ENCODE peak calls at places on chromosomes 3 and 15, in ten cellular contexts. One of them, this sample, is unnamed.

GRCh38 chr3:13839253-13839652 is 40.6 kb downstream of the WNT7A start:
- DNase-seq in tibial artery: no peak
- DNase-seq in psoas muscle: no peak
- DNase-seq in NB4: no peak
- DNase-seq in A549: no peak
- DNase-seq in stomach: no peak
- DNase-seq in heart left ventricle: no peak
- DNase-seq in GM12865: no peak
- DNase-seq in lower leg skin: no peak
- DNase-seq in Panc1: no peak
- DNase-seq in this sample: no peak

GRCh38 chr3:75768303-75769017 is 16.9 kb downstream of the ZNF717 start:
- DNase-seq in tibial artery: no peak
- DNase-seq in psoas muscle: no peak
- DNase-seq in NB4: peak
- DNase-seq in A549: no peak
- DNase-seq in stomach: no peak
- DNase-seq in heart left ventricle: no peak
- DNase-seq in GM12865: no peak
- DNase-seq in lower leg skin: no peak
- DNase-seq in Panc1: no peak
- DNase-seq in this sample: no peak

GRCh38 chr15:65263313-65263712 is 23.4 kb downstream of the PARP16 start:
- DNase-seq in tibial artery: no peak
- DNase-seq in psoas muscle: no peak
- DNase-seq in NB4: no peak
- DNase-seq in A549: no peak
- DNase-seq in stomach: no peak
- DNase-seq in heart left ventricle: no peak
- DNase-seq in GM12865: no peak
- DNase-seq in lower leg skin: no peak
- DNase-seq in Panc1: no peak
- DNase-seq in this sample: no peak

GRCh38 chr3:196611761-196612483 is 27.6 kb upstream of the NRROS start:
- DNase-seq in tibial artery: no peak
- DNase-seq in psoas muscle: no peak
- DNase-seq in NB4: peak
- DNase-seq in A549: no peak
- DNase-seq in stomach: no peak
- DNase-seq in heart left ventricle: no peak
- DNase-seq in GM12865: no peak
- DNase-seq in lower leg skin: no peak
- DNase-seq in Panc1: no peak
- DNase-seq in this sample: no peak

GRCh38 chr15:24954783-24955548 is at the start of the genes SNRPN and SNURF:
- DNase-seq in tibial artery: peak
- DNase-seq in psoas muscle: peak
- DNase-seq in NB4: no peak
- DNase-seq in A549: peak
- DNase-seq in stomach: peak
- DNase-seq in heart left ventricle: peak
- DNase-seq in GM12865: peak
- DNase-seq in lower leg skin: peak
- DNase-seq in Panc1: peak
- DNase-seq in this sample: peak

GRCh38 chr15:40379853-40380252 is 2.7 kb upstream of the KNSTRN start:
- DNase-seq in tibial artery: peak
- DNase-seq in psoas muscle: peak
- DNase-seq in NB4: no peak
- DNase-seq in A549: peak
- DNase-seq in stomach: peak
- DNase-seq in heart left ventricle: peak
- DNase-seq in GM12865: no peak
- DNase-seq in lower leg skin: peak
- DNase-seq in Panc1: peak
- DNase-seq in this sample: peak

GRCh38 chr3:46316258-46316657 is 37.7 kb upstream of the CCR2 start:
- DNase-seq in tibial artery: no peak
- DNase-seq in psoas muscle: no peak
- DNase-seq in NB4: no peak
- DNase-seq in A549: no peak
- DNase-seq in stomach: no peak
- DNase-seq in heart left ventricle: no peak
- DNase-seq in GM12865: no peak
- DNase-seq in lower leg skin: no peak
- DNase-seq in Panc1: no peak
- DNase-seq in this sample: no peak

GRCh38 chr3:134799393-134799792 is 4.3 kb downstream of the EPHB1 start:
- DNase-seq in tibial artery: peak
- DNase-seq in psoas muscle: no peak
- DNase-seq in NB4: no peak
- DNase-seq in A549: no peak
- DNase-seq in stomach: no peak
- DNase-seq in heart left ventricle: no peak
- DNase-seq in GM12865: no peak
- DNase-seq in lower leg skin: no peak
- DNase-seq in Panc1: no peak
- DNase-seq in this sample: no peak

GRCh38 chr3:11134794-11135193 is 19.5 kb upstream of the HRH1 start:
- DNase-seq in tibial artery: no peak
- DNase-seq in psoas muscle: no peak
- DNase-seq in NB4: peak
- DNase-seq in A549: no peak
- DNase-seq in stomach: no peak
- DNase-seq in heart left ventricle: no peak
- DNase-seq in GM12865: no peak
- DNase-seq in lower leg skin: no peak
- DNase-seq in Panc1: no peak
- DNase-seq in this sample: no peak

GRCh38 chr15:77025066-77025435 is 30.1 kb downstream of the PSTPIP1 start:
- DNase-seq in tibial artery: no peak
- DNase-seq in psoas muscle: no peak
- DNase-seq in NB4: no peak
- DNase-seq in A549: no peak
- DNase-seq in stomach: no peak
- DNase-seq in heart left ventricle: peak
- DNase-seq in GM12865: no peak
- DNase-seq in lower leg skin: no peak
- DNase-seq in Panc1: no peak
- DNase-seq in this sample: no peak

DNA sequence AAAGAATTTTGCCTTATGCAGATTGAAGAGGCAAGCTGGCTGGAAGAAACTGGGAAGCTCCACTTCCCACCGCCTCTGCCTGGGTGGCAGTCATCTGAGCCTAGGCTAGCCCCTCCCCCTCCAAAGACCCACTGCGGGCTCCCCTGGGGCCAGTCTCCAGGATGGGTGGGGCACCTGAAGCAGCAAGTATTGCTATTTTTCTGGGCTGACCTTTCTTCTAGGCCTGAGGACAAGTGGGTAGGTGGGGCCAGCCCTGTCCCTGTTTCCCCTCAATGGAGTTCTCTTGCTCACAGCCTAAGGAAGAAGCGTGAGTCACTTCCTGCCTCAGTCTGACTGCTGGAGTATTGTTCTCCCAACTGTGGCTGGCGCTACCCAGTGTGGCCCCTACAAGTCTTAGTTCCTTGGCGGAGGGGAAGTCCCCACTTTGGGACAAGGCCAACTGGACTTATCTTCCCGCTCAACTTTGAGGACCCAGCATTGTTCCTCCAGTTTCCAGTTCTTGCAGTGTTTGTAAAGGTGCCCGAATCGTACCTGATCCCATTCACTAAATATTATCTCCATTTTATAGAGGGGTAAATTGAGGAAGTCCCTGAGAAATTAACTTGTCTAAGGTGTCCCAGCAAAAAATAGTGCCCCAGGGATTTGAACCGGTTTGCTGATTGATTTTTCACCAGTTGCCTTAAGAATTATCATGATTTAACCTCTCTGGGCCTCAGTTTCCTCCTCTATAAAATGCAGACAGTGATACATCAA is 1.4 kb downstream of the FURIN start:
- DNase-seq in tibial artery: peak
- DNase-seq in psoas muscle: peak
- DNase-seq in NB4: peak
- DNase-seq in A549: peak
- DNase-seq in stomach: no peak
- DNase-seq in heart left ventricle: peak
- DNase-seq in GM12865: peak
- DNase-seq in lower leg skin: peak
- DNase-seq in Panc1: no peak
- DNase-seq in this sample: peak
- H3K4me3 ChIP-seq in tibial artery: no peak
- H3K4me3 ChIP-seq in psoas muscle: peak
- H3K4me3 ChIP-seq in NB4: peak
- H3K4me3 ChIP-seq in A549: peak
- H3K4me3 ChIP-seq in stomach: no peak
- H3K4me3 ChIP-seq in heart left ventricle: peak
- H3K4me3 ChIP-seq in GM12865: no peak
- H3K4me3 ChIP-seq in lower leg skin: no peak
- H3K4me3 ChIP-seq in Panc1: no peak
- H3K4me3 ChIP-seq in this sample: no peak

DNA sequence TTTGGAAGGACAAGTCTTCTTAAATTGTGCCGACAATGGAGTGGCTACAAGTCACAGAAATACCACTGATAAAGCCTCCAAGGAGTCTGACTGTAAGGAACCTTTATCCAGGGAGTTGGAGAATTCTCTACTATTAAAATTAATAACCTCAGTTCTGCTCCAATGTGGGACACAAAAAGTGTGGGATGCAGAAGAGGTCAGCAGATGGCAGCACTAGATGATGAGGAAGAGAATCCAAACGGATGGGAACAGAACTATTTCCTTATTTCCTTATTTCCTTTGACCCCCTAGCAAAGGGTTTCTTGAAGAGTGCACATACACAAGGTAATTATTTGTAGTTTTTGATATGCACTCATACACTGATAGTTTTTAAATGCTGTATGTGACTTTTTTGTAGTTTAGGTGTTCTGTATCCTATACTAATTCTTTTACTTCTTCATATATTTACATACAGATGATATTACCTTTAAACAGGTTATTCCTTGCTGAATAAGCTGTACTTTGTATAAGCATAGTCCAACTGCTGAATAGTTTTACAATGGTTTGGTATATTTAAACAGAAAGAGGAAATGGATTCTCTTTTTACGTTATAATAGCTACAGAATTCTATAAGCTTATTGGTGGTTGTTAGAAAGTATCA is 25.6 kb upstream of the NLGN1 start:
- DNase-seq in tibial artery: peak
- DNase-seq in psoas muscle: no peak
- DNase-seq in NB4: peak
- DNase-seq in A549: peak
- DNase-seq in stomach: no peak
- DNase-seq in heart left ventricle: peak
- DNase-seq in GM12865: no peak
- DNase-seq in lower leg skin: no peak
- DNase-seq in Panc1: no peak
- DNase-seq in this sample: peak
- TF ChIP-seq CTCF in tibial artery: peak
- TF ChIP-seq CTCF in psoas muscle: peak
- TF ChIP-seq CTCF in NB4: peak
- TF ChIP-seq CTCF in A549: peak
- TF ChIP-seq CTCF in stomach: peak
- TF ChIP-seq CTCF in heart left ventricle: peak
- TF ChIP-seq CTCF in GM12865: peak
- TF ChIP-seq CTCF in lower leg skin: no peak
- TF ChIP-seq CTCF in Panc1: peak
- TF ChIP-seq CTCF in this sample: peak

DNA sequence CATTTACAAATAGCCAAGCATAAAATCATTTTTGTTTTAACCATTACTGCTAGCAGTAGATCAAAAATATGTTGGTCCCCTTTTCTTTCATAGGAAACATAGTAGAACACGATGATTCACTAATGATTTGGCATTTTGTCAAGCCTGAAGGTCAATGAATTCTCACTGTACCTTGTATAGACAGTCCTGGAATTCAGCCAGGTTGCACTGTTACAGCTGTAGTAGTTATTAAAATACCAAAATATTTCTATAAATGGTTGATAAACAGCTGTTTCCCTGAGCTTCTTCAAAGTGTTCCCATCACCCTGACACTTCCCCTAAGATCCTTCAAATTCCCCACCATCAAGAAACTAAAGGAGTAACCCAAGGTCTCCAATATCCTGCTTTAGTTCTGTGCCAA is 200.9 kb downstream of the ATP8B4 start:
- DNase-seq in tibial artery: no peak
- DNase-seq in psoas muscle: no peak
- DNase-seq in NB4: no peak
- DNase-seq in A549: no peak
- DNase-seq in stomach: no peak
- DNase-seq in heart left ventricle: no peak
- DNase-seq in GM12865: no peak
- DNase-seq in lower leg skin: no peak
- DNase-seq in Panc1: no peak
- DNase-seq in this sample: no peak
- H3K4me3 ChIP-seq in tibial artery: no peak
- H3K4me3 ChIP-seq in psoas muscle: no peak
- H3K4me3 ChIP-seq in NB4: no peak
- H3K4me3 ChIP-seq in A549: no peak
- H3K4me3 ChIP-seq in stomach: no peak
- H3K4me3 ChIP-seq in heart left ventricle: no peak
- H3K4me3 ChIP-seq in GM12865: no peak
- H3K4me3 ChIP-seq in lower leg skin: no peak
- H3K4me3 ChIP-seq in Panc1: no peak
- H3K4me3 ChIP-seq in this sample: no peak

GRCh38 chr15:95284487-95284886 is 1046.0 kb upstream of the NR2F2 start:
- DNase-seq in tibial artery: no peak
- DNase-seq in psoas muscle: no peak
- DNase-seq in NB4: peak
- DNase-seq in A549: no peak
- DNase-seq in stomach: no peak
- DNase-seq in heart left ventricle: no peak
- DNase-seq in GM12865: peak
- DNase-seq in lower leg skin: no peak
- DNase-seq in Panc1: no peak
- DNase-seq in this sample: no peak

GRCh38 chr15:95286316-95286880 is 1044.1 kb upstream of the NR2F2 start:
- DNase-seq in tibial artery: no peak
- DNase-seq in psoas muscle: no peak
- DNase-seq in NB4: no peak
- DNase-seq in A549: no peak
- DNase-seq in stomach: no peak
- DNase-seq in heart left ventricle: no peak
- DNase-seq in GM12865: no peak
- DNase-seq in lower leg skin: no peak
- DNase-seq in Panc1: no peak
- DNase-seq in this sample: no peak

GRCh38 chr15:95286911-95287769 is 1043.4 kb upstream of the NR2F2 start:
- DNase-seq in tibial artery: no peak
- DNase-seq in psoas muscle: no peak
- DNase-seq in NB4: peak
- DNase-seq in A549: no peak
- DNase-seq in stomach: no peak
- DNase-seq in heart left ventricle: no peak
- DNase-seq in GM12865: peak
- DNase-seq in lower leg skin: no peak
- DNase-seq in Panc1: no peak
- DNase-seq in this sample: no peak

GRCh38 chr15:95287774-95288173 is 1042.7 kb upstream of the NR2F2 start:
- DNase-seq in tibial artery: no peak
- DNase-seq in psoas muscle: no peak
- DNase-seq in NB4: no peak
- DNase-seq in A549: no peak
- DNase-seq in stomach: no peak
- DNase-seq in heart left ventricle: no peak
- DNase-seq in GM12865: no peak
- DNase-seq in lower leg skin: no peak
- DNase-seq in Panc1: no peak
- DNase-seq in this sample: no peak

GRCh38 chr15:95284933-95285401 is 1045.5 kb upstream of the NR2F2 start:
- DNase-seq in tibial artery: no peak
- DNase-seq in psoas muscle: no peak
- DNase-seq in NB4: peak
- DNase-seq in A549: no peak
- DNase-seq in stomach: no peak
- DNase-seq in heart left ventricle: no peak
- DNase-seq in GM12865: peak
- DNase-seq in lower leg skin: no peak
- DNase-seq in Panc1: no peak
- DNase-seq in this sample: peak
- TF ChIP-seq CTCF in tibial artery: peak
- TF ChIP-seq CTCF in psoas muscle: no peak
- TF ChIP-seq CTCF in NB4: peak
- TF ChIP-seq CTCF in A549: no peak
- TF ChIP-seq CTCF in stomach: no peak
- TF ChIP-seq CTCF in heart left ventricle: no peak
- TF ChIP-seq CTCF in GM12865: no peak
- TF ChIP-seq CTCF in lower leg skin: no peak
- TF ChIP-seq CTCF in Panc1: peak
- TF ChIP-seq CTCF in this sample: peak

This sample was measured in HFF-Myc.